ENCODE peak calls at places on chromosomes 2 and 18, in seven cellular contexts. One of them, this sample, is unnamed.
A peak's percentile ranks its signal among the peaks of the same experiment; 100 is the strongest.

GRCh38 chr2:156399950-156400703 is 36.1 kb upstream of the GPD2 start:
- DNase-seq in neural progenitor cell: peak; percentile 80
- DNase-seq in neuronal stem cell: no peak
- DNase-seq in SK-N-SH: peak; percentile 86
- DNase-seq in kidney: peak; percentile 94
- DNase-seq in endodermal cell: peak; percentile 88
- DNase-seq in fibroblast of lung: peak; percentile 70
- DNase-seq in this sample: peak; percentile 47

GRCh38 chr2:12717988-12718661 is 1.4 kb downstream of the TRIB2 start:
- DNase-seq in SK-N-SH: peak; percentile 75
- DNase-seq in kidney: peak; percentile 53
- DNase-seq in neural progenitor cell: peak; percentile 69
- DNase-seq in neuronal stem cell: peak; percentile 43
- DNase-seq in fibroblast of lung: peak; percentile 26
- DNase-seq in endodermal cell: peak; percentile 77
- DNase-seq in this sample: peak; percentile 34

GRCh38 chr2:167438206-167438605 is 549.9 kb downstream of the XIRP2 start:
- DNase-seq in neuronal stem cell: no peak
- DNase-seq in neural progenitor cell: no peak
- DNase-seq in kidney: no peak
- DNase-seq in fibroblast of lung: peak; percentile 79
- DNase-seq in endodermal cell: no peak
- DNase-seq in SK-N-SH: no peak
- DNase-seq in this sample: no peak

GRCh38 chr2:197163755-197164753 is 146.5 kb downstream of the ANKRD44 start:
- DNase-seq in neuronal stem cell: peak; percentile 68
- DNase-seq in endodermal cell: peak; percentile 79
- DNase-seq in neural progenitor cell: peak; percentile 76
- DNase-seq in SK-N-SH: no peak
- DNase-seq in fibroblast of lung: no peak
- DNase-seq in kidney: peak; percentile 78
- DNase-seq in this sample: no peak

GRCh38 chr2:72745679-72746368 is 80.0 kb downstream of the EXOC6B start:
- DNase-seq in neural progenitor cell: peak; percentile 78
- DNase-seq in neuronal stem cell: peak; percentile 51
- DNase-seq in fibroblast of lung: peak; percentile 65
- DNase-seq in endodermal cell: no peak
- DNase-seq in kidney: no peak
- DNase-seq in SK-N-SH: peak; percentile 21
- DNase-seq in this sample: peak; percentile 61

GRCh38 chr2:71798266-71799012 is 345.1 kb downstream of the DYSF start:
- DNase-seq in neuronal stem cell: peak; percentile 56
- DNase-seq in endodermal cell: peak; percentile 92
- DNase-seq in SK-N-SH: peak; percentile 64
- DNase-seq in kidney: no peak
- DNase-seq in fibroblast of lung: peak; percentile 19
- DNase-seq in neural progenitor cell: peak; percentile 89
- DNase-seq in this sample: peak; percentile 24

GRCh38 chr18:35127201-35127600 is 86.0 kb downstream of the MAPRE2 start:
- DNase-seq in endodermal cell: peak; percentile 82
- DNase-seq in kidney: no peak
- DNase-seq in SK-N-SH: no peak
- DNase-seq in neural progenitor cell: peak; percentile 47
- DNase-seq in fibroblast of lung: no peak
- DNase-seq in neuronal stem cell: no peak
- DNase-seq in this sample: no peak

GRCh38 chr2:124533226-124533954 is 508.3 kb downstream of the CNTNAP5 start:
- DNase-seq in kidney: no peak
- DNase-seq in SK-N-SH: no peak
- DNase-seq in neural progenitor cell: no peak
- DNase-seq in neuronal stem cell: no peak
- DNase-seq in endodermal cell: no peak
- DNase-seq in fibroblast of lung: no peak
- DNase-seq in this sample: no peak

GRCh38 chr2:84830095-84830494 is 50.8 kb downstream of the TRABD2A start:
- DNase-seq in SK-N-SH: no peak
- DNase-seq in endodermal cell: peak; percentile 73
- DNase-seq in kidney: no peak
- DNase-seq in fibroblast of lung: peak; percentile 36
- DNase-seq in neuronal stem cell: no peak
- DNase-seq in neural progenitor cell: no peak
- DNase-seq in this sample: no peak

GRCh38 chr18:69636529-69637301 is 236.0 kb downstream of the DOK6 start:
- DNase-seq in endodermal cell: peak; percentile 73
- DNase-seq in kidney: no peak
- DNase-seq in neural progenitor cell: peak; percentile 33
- DNase-seq in fibroblast of lung: no peak
- DNase-seq in SK-N-SH: no peak
- DNase-seq in neuronal stem cell: no peak
- DNase-seq in this sample: no peak

GRCh38 chr2:24124003-24124585 is 825 bp downstream of the FAM228B start:
- DNase-seq in neural progenitor cell: no peak
- DNase-seq in neuronal stem cell: no peak
- DNase-seq in SK-N-SH: no peak
- DNase-seq in endodermal cell: no peak
- DNase-seq in kidney: no peak
- DNase-seq in fibroblast of lung: peak; percentile 59
- DNase-seq in this sample: no peak

GRCh38 chr2:132460781-132461180 is 44.2 kb downstream of the GPR39 start:
- DNase-seq in endodermal cell: no peak
- DNase-seq in fibroblast of lung: peak; percentile 64
- DNase-seq in kidney: no peak
- DNase-seq in neuronal stem cell: no peak
- DNase-seq in neural progenitor cell: no peak
- DNase-seq in SK-N-SH: no peak
- DNase-seq in this sample: no peak

GRCh38 chr18:63179422-63179821 is 140.1 kb downstream of the BCL2 start:
- DNase-seq in fibroblast of lung: no peak
- DNase-seq in endodermal cell: no peak
- DNase-seq in neuronal stem cell: no peak
- DNase-seq in SK-N-SH: no peak
- DNase-seq in neural progenitor cell: no peak
- DNase-seq in kidney: no peak
- DNase-seq in this sample: no peak

GRCh38 chr2:229715895-229716507 is 1.6 kb upstream of the DNER start:
- DNase-seq in neural progenitor cell: peak; percentile 65
- DNase-seq in SK-N-SH: peak; percentile 48
- DNase-seq in fibroblast of lung: no peak
- DNase-seq in kidney: no peak
- DNase-seq in neuronal stem cell: peak; percentile 18
- DNase-seq in endodermal cell: peak; percentile 79
- DNase-seq in this sample: peak; percentile 56

GRCh38 chr18:67525328-67526110 is 9.0 kb upstream of the DSEL start:
- DNase-seq in kidney: no peak
- DNase-seq in fibroblast of lung: peak; percentile 99
- DNase-seq in neural progenitor cell: peak; percentile 28
- DNase-seq in neuronal stem cell: peak; percentile 39
- DNase-seq in SK-N-SH: no peak
- DNase-seq in endodermal cell: peak; percentile 68
- DNase-seq in this sample: no peak

GRCh38 chr2:69436594-69436936 is 670 bp downstream of the NFU1 start:
- DNase-seq in kidney: no peak
- DNase-seq in neural progenitor cell: no peak
- DNase-seq in endodermal cell: no peak
- DNase-seq in fibroblast of lung: peak; percentile 8
- DNase-seq in SK-N-SH: no peak
- DNase-seq in neuronal stem cell: peak; percentile 5
- DNase-seq in this sample: peak; percentile 21

GRCh38 chr18:59140287-59140885 is 702 bp downstream of the SEC11C start:
- DNase-seq in kidney: no peak
- DNase-seq in fibroblast of lung: peak; percentile 53
- DNase-seq in neural progenitor cell: peak; percentile 64
- DNase-seq in SK-N-SH: no peak
- DNase-seq in endodermal cell: peak; percentile 77
- DNase-seq in neuronal stem cell: peak; percentile 29
- DNase-seq in this sample: peak; percentile 20

GRCh38 chr2:176081451-176081992 is 2.2 kb downstream of the EVX2 start:
- DNase-seq in endodermal cell: no peak
- DNase-seq in neural progenitor cell: no peak
- DNase-seq in neuronal stem cell: no peak
- DNase-seq in kidney: no peak
- DNase-seq in fibroblast of lung: no peak
- DNase-seq in SK-N-SH: no peak
- DNase-seq in this sample: no peak
- H3K9me3 ChIP-seq in endodermal cell: no peaks in the 10 kb centered on the region
- H3K9me3 ChIP-seq in neural progenitor cell: no peaks in the 10 kb centered on the region
- H3K9me3 ChIP-seq in neuronal stem cell: peaks cover 4% of the 10 kb centered on the region
- H3K9me3 ChIP-seq in kidney: no peaks in the 10 kb centered on the region
- H3K9me3 ChIP-seq in fibroblast of lung: no peaks in the 10 kb centered on the region
- H3K9me3 ChIP-seq in SK-N-SH: no peaks in the 10 kb centered on the region
- H3K9me3 ChIP-seq in this sample: no peaks in the 10 kb centered on the region

GRCh38 chr2:179340678-179341077 is 76.0 kb upstream of the SESTD1 start:
- DNase-seq in fibroblast of lung: no peak
- DNase-seq in kidney: no peak
- DNase-seq in neuronal stem cell: no peak
- DNase-seq in endodermal cell: no peak
- DNase-seq in neural progenitor cell: peak; percentile 36
- DNase-seq in SK-N-SH: no peak
- DNase-seq in this sample: peak; percentile 19

GRCh38 chr2:179343945-179344279 is 79.3 kb upstream of the SESTD1 start:
- DNase-seq in neural progenitor cell: no peak
- DNase-seq in SK-N-SH: no peak
- DNase-seq in kidney: no peak
- DNase-seq in fibroblast of lung: no peak
- DNase-seq in neuronal stem cell: no peak
- DNase-seq in endodermal cell: no peak
- DNase-seq in this sample: no peak

GRCh38 chr2:179338681-179339080 is 74.0 kb upstream of the SESTD1 start:
- DNase-seq in fibroblast of lung: no peak
- DNase-seq in endodermal cell: no peak
- DNase-seq in SK-N-SH: no peak
- DNase-seq in kidney: no peak
- DNase-seq in neuronal stem cell: no peak
- DNase-seq in neural progenitor cell: no peak
- DNase-seq in this sample: no peak

GRCh38 chr2:179344280-179344961 is 79.8 kb upstream of the SESTD1 start:
- DNase-seq in fibroblast of lung: peak; percentile 39
- DNase-seq in kidney: no peak
- DNase-seq in neural progenitor cell: no peak
- DNase-seq in endodermal cell: no peak
- DNase-seq in SK-N-SH: no peak
- DNase-seq in neuronal stem cell: no peak
- DNase-seq in this sample: no peak

DNA sequence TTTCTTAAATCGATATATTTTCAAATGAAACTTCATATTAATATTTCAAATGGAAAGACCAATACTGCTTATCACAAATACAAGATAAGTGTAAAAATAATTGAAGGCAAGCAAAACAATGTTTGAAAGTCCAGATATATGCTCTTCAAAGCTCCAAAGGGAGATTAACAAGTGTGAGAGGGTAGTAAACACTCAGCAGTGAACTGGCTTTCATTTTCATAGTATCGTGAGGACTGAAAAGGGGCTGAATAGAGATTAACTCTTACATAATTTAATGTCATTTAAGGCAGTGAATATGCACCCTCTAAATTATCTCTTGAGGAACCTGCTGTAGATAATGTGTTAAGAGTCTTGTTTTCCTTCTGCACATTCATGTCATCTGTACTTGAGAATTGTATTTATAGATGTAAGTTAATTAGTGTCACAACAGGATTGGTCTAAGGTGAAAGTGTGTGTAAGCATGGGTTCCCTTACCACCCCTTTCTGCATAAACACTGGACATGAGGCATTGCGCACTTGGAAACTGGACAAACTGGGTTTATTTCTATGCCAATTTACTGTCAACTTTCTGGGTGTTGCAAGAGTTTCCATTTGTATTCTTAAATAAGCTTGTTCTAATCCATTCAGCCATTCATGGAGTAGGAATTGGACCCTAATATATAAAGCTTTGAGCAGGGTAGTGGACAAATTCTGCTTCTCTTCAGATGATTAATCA is 76.7 kb upstream of the SESTD1 start:
- DNase-seq in SK-N-SH: no peak
- DNase-seq in endodermal cell: no peak
- DNase-seq in fibroblast of lung: no peak
- DNase-seq in kidney: no peak
- DNase-seq in neuronal stem cell: no peak
- DNase-seq in neural progenitor cell: no peak
- DNase-seq in this sample: no peak
- H3K4me3 ChIP-seq in SK-N-SH: no peak overlapping the region
- H3K4me3 ChIP-seq in endodermal cell: no peak overlapping the region
- H3K4me3 ChIP-seq in fibroblast of lung: peak overlapping the region; percentile 36
- H3K4me3 ChIP-seq in kidney: no peak overlapping the region
- H3K4me3 ChIP-seq in neuronal stem cell: no peak overlapping the region
- H3K4me3 ChIP-seq in neural progenitor cell: no peak overlapping the region
- H3K4me3 ChIP-seq in this sample: peak overlapping the region; percentile 24

GRCh38 chr18:31707815-31708214 is 23.4 kb upstream of the B4GALT6 start:
- DNase-seq in neuronal stem cell: no peak
- DNase-seq in fibroblast of lung: no peak
- DNase-seq in neural progenitor cell: no peak
- DNase-seq in SK-N-SH: no peak
- DNase-seq in endodermal cell: no peak
- DNase-seq in kidney: no peak
- DNase-seq in this sample: no peak

GRCh38 chr18:31697351-31698298 is 13.2 kb upstream of the B4GALT6 start:
- DNase-seq in endodermal cell: no peak
- DNase-seq in neuronal stem cell: no peak
- DNase-seq in fibroblast of lung: no peak
- DNase-seq in neural progenitor cell: no peak
- DNase-seq in SK-N-SH: no peak
- DNase-seq in kidney: no peak
- DNase-seq in this sample: no peak

GRCh38 chr18:31700990-31701389 is 16.6 kb upstream of the B4GALT6 start:
- DNase-seq in neuronal stem cell: no peak
- DNase-seq in neural progenitor cell: no peak
- DNase-seq in endodermal cell: no peak
- DNase-seq in fibroblast of lung: no peak
- DNase-seq in kidney: no peak
- DNase-seq in SK-N-SH: no peak
- DNase-seq in this sample: no peak

GRCh38 chr18:31701752-31702151 is 17.4 kb upstream of the B4GALT6 start:
- DNase-seq in SK-N-SH: no peak
- DNase-seq in fibroblast of lung: no peak
- DNase-seq in neural progenitor cell: no peak
- DNase-seq in endodermal cell: no peak
- DNase-seq in kidney: no peak
- DNase-seq in neuronal stem cell: no peak
- DNase-seq in this sample: no peak

GRCh38 chr18:31702449-31702848 is 18.1 kb upstream of the B4GALT6 start:
- DNase-seq in SK-N-SH: no peak
- DNase-seq in neuronal stem cell: no peak
- DNase-seq in endodermal cell: no peak
- DNase-seq in fibroblast of lung: no peak
- DNase-seq in kidney: no peak
- DNase-seq in neural progenitor cell: no peak
- DNase-seq in this sample: no peak
- H3K9ac ChIP-seq in SK-N-SH: no peak overlapping the region
- H3K9ac ChIP-seq in neuronal stem cell: no peak overlapping the region
- H3K9ac ChIP-seq in endodermal cell: no peak overlapping the region
- H3K9ac ChIP-seq in fibroblast of lung: no peak overlapping the region
- H3K9ac ChIP-seq in kidney: no peak overlapping the region
- H3K9ac ChIP-seq in neural progenitor cell: no peak overlapping the region
- H3K9ac ChIP-seq in this sample: no peak overlapping the region

DNA sequence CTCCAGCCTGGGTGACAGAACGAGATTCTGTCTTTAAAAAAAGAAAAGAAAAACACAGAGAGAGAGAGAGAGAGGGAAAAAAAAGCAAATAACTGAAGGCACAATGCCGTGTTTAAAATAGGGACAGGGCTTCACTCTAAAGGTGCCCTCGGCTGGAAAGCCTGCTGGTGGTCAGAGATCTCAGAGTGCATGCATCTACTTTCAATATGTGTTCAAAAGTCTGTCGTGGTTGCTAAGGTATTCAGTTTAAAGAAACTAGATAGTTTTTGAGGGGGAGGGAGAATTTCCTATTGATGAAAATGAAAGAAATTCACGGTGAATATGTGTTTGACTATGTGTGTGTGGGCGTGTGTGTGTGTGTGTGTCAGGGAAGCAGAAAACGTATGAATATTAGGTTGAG is 11.0 kb upstream of the CBLN2 start:
- DNase-seq in kidney: no peak
- DNase-seq in neural progenitor cell: no peak
- DNase-seq in fibroblast of lung: peak; percentile 38
- DNase-seq in endodermal cell: no peak
- DNase-seq in SK-N-SH: no peak
- DNase-seq in neuronal stem cell: no peak
- DNase-seq in this sample: peak; percentile 30
- H3K9me3 ChIP-seq in kidney: no peaks in the 10 kb centered on the region
- H3K9me3 ChIP-seq in neural progenitor cell: no peaks in the 10 kb centered on the region
- H3K9me3 ChIP-seq in fibroblast of lung: no peaks in the 10 kb centered on the region
- H3K9me3 ChIP-seq in endodermal cell: peaks cover 15% of the 10 kb centered on the region
- H3K9me3 ChIP-seq in SK-N-SH: no peaks in the 10 kb centered on the region
- H3K9me3 ChIP-seq in neuronal stem cell: no peaks in the 10 kb centered on the region
- H3K9me3 ChIP-seq in this sample: no peaks in the 10 kb centered on the region